ENCODE peak calls at places on chromosomes 1 and 21, in nine cellular contexts. A is bronchial epithelial cell, R is astrocyte of the cerebellum, K is DMS53, C is ELF-1, Y is GM23338, T is AG09319, U is retinal pigment epithelial cell, N is RCC 7860. E is an unnamed sample.

GRCh38 chr1:19765623-19766022 is 34.1 kb downstream of the TMCO4 start:
- DNase-seq in A (peak), R (peak), K (peak), C (peak), Y (no peak), T (peak), U (peak), N (peak), E (peak)

GRCh38 chr1:229989591-229990248 is 77.3 kb upstream of the GALNT2 start:
- DNase-seq in A (no peak), R (no peak), K (no peak), C (no peak), Y (no peak), T (no peak), U (no peak), N (no peak), E (no peak)

GRCh38 chr1:184225501-184226487 is 161.0 kb upstream of the C1orf21 start:
- DNase-seq in A (no peak), R (no peak), K (no peak), C (no peak), Y (peak), T (no peak), U (no peak), N (no peak), E (no peak)

GRCh38 chr1:221418346-221418745 is 323.5 kb downstream of the DUSP10 start:
- DNase-seq in A (no peak), R (peak), K (no peak), C (no peak), Y (no peak), T (no peak), U (no peak), N (no peak), E (peak)

GRCh38 chr1:52551476-52552235 is 1.2 kb downstream of the TUT4 start:
- DNase-seq in A (peak), R (no peak), K (peak), C (no peak), Y (peak), T (no peak), U (peak), N (no peak), E (peak)

GRCh38 chr1:22071511-22071910 is 19.0 kb downstream of the CDC42 start:
- DNase-seq in A (no peak), R (no peak), K (no peak), C (no peak), Y (no peak), T (no peak), U (no peak), N (no peak), E (no peak)

GRCh38 chr1:183600136-183600535 is 9.9 kb upstream of the NCF2 start:
- DNase-seq in A (peak), R (peak), K (peak), C (no peak), Y (no peak), T (peak), U (peak), N (peak), E (peak)

GRCh38 chr21:16193758-16194606 is 464.2 kb downstream of the USP25 start:
- DNase-seq in A (peak), R (peak), K (no peak), C (peak), Y (peak), T (peak), U (peak), N (peak), E (no peak)

GRCh38 chr1:40029608-40030007 is 10.9 kb upstream of the CAP1 start:
- DNase-seq in A (peak), R (no peak), K (no peak), C (no peak), Y (no peak), T (no peak), U (no peak), N (no peak), E (no peak)

GRCh38 chr1:57118948-57119637 is 153.3 kb upstream of the C8B start:
- DNase-seq in A (no peak), R (no peak), K (peak), C (no peak), Y (no peak), T (no peak), U (no peak), N (no peak), E (no peak)